ENCODE peak calls at places on chromosomes 7 and 10, in nine cellular contexts. S is PC-9, T is IMR-90, Z is esophagus muscularis mucosa, L is endothelial cell of umbilical vein, B is psoas muscle, H is Peyer's patch, Q is fibroblast of lung, X is MM.1S. D is an unnamed sample. For H3K4me1, the result is how much of the 10 kb centered on the place peaks cover.

GRCh38 chr7:47508389-47509380 is 73.2 kb downstream of the TNS3 start:
- DNase-seq in Z (no peak), L (no peak), X (no peak), T (peak), Q (peak), S (no peak), H (no peak), B (no peak), D (no peak)

GRCh38 chr7:151409555-151410404 is at the start of gene WDR86:
- DNase-seq in H (no peak), L (no peak), X (no peak), Z (no peak), Q (no peak), S (no peak), B (no peak), T (no peak), D (no peak)

GRCh38 chr10:74194999-74195398 is 44.0 kb downstream of the ADK start:
- DNase-seq in S (no peak), X (no peak), H (no peak), Z (no peak), T (peak), L (no peak), B (no peak), Q (peak), D (no peak)

GRCh38 chr10:31146496-31147219 is 115.0 kb upstream of the ZNF438 start:
- DNase-seq in Q (peak), Z (peak), H (no peak), X (no peak), B (peak), L (peak), S (peak), T (peak), D (peak)

GRCh38 chr7:43591551-43592180 is 8.8 kb downstream of the STK17A start:
- DNase-seq in X (no peak), H (no peak), B (no peak), S (no peak), L (peak), Z (no peak), Q (peak), T (peak), D (no peak)

GRCh38 chr10:1328951-1329614 is 272.9 kb downstream of the WDR37 start:
- DNase-seq in L (no peak), X (no peak), B (no peak), T (no peak), Z (no peak), S (no peak), Q (no peak), H (peak), D (no peak)

GRCh38 chr10:122198631-122199030 is 72.5 kb upstream of the BTBD16 start:
- DNase-seq in L (no peak), H (no peak), S (no peak), Z (no peak), B (no peak), Q (no peak), X (no peak), T (no peak), D (no peak)

GRCh38 chr10:43809211-43809930 is 160.7 kb upstream of the ZNF32 start:
- DNase-seq in Z (peak), H (no peak), X (no peak), L (peak), B (no peak), S (no peak), T (peak), Q (peak), D (no peak)

GRCh38 chr10:61750943-61751471 is 88.3 kb downstream of the CABCOCO1 start:
- DNase-seq in T (peak), Z (no peak), Q (peak), X (peak), H (peak), B (peak), L (peak), S (peak), D (no peak)

GRCh38 chr7:105473163-105473562 is 48.9 kb downstream of the PUS7 start:
- DNase-seq in S (no peak), Z (no peak), Q (peak), L (no peak), B (peak), X (no peak), H (no peak), T (peak), D (no peak)

GRCh38 chr10:24528960-24529359 is 194.7 kb downstream of the ARHGAP21 start:
- DNase-seq in B (no peak), L (no peak), H (no peak), Q (peak), T (no peak), Z (no peak), X (no peak), S (no peak), D (no peak)

GRCh38 chr10:70255329-70256299 is 22.4 kb upstream of the PPA1 start:
- DNase-seq in Q (peak), Z (no peak), S (peak), B (peak), H (no peak), X (no peak), T (no peak), L (peak), D (no peak)

GRCh38 chr10:47421057-47421952 is 37.2 kb upstream of the ZNF488 start:
- DNase-seq in Z (peak), Q (peak), S (peak), H (no peak), L (no peak), T (peak), B (no peak), X (no peak), D (peak)

GRCh38 chr7:30329706-30330105 is 45.3 kb downstream of the ZNRF2 start:
- DNase-seq in S (no peak), Z (no peak), B (no peak), Q (no peak), H (no peak), L (no peak), X (no peak), T (no peak), D (no peak)

GRCh38 chr7:30330134-30331111 is 46.0 kb downstream of the ZNRF2 start:
- DNase-seq in S (no peak), B (no peak), X (peak), Z (no peak), T (peak), L (no peak), H (peak), Q (peak), D (no peak)

GRCh38 chr7:30327813-30328212 is 43.4 kb downstream of the ZNRF2 start:
- DNase-seq in T (peak), B (no peak), S (no peak), H (no peak), L (no peak), X (no peak), Z (no peak), Q (peak), D (no peak)

GRCh38 chr7:30332549-30332948 is 48.2 kb downstream of the ZNRF2 start:
- DNase-seq in S (no peak), Z (no peak), H (no peak), L (no peak), T (no peak), Q (no peak), X (no peak), B (no peak), D (no peak)

GRCh38 chr7:30331338-30331737 is 46.9 kb downstream of the ZNRF2 start:
- DNase-seq in Q (peak), L (peak), T (peak), X (no peak), B (no peak), H (no peak), Z (no peak), S (no peak), D (no peak)
- H3K4me1 ChIP-seq in Q (under half), L (under half), T (under half), X (under half), B (under half), H (under half), Z (half or more), S (under half), D (under half)

GRCh38 chr7:15561840-15562239 is at the start of gene AGMO:
- DNase-seq in Z (no peak), B (peak), S (no peak), X (no peak), H (peak), T (no peak), Q (no peak), L (peak), D (no peak)
- TF ChIP-seq CTCF in Z (no peak), B (no peak), S (no peak), X (no peak), H (peak), T (no peak), Q (no peak), L (no peak), D (no peak)

DNA sequence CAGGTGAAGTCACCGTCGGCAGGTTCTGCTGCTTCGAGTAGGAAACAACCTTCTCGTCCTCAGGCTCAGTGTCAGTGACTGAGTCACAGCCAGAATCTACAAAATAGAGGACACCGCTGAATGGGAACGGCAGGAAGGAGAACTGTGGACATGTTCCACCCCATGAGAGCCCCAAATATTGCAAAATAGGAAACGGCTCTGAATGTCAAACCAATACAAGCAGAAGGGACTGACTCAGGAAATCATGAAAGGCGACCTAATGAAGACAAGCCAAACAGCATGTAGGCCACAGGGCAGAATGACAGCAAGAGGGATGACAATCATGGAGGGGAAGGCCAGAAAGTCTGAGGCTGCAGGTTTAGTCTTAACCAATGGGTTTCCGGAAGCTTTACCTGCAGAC is 63.5 kb downstream of the PIK3AP1 start:
- DNase-seq in T (no peak), X (no peak), L (no peak), Z (no peak), H (no peak), Q (no peak), S (no peak), B (no peak), D (no peak)
- H3K4me1 ChIP-seq in T (under half), X (under half), L (under half), Z (under half), H (under half), Q (under half), S (under half), B (under half), D (under half)

GRCh38 chr7:64183126-64183742 is 23.8 kb upstream of the ZNF735 start:
- DNase-seq in Z (no peak), L (no peak), H (no peak), X (peak), B (peak), T (no peak), S (peak), Q (no peak), D (no peak)
- TF ChIP-seq CTCF in Z (peak), L (peak), H (peak), X (peak), B (peak), T (peak), S (peak), Q (peak), D (peak)

GRCh38 chr10:75203724-75204123 is 6.9 kb upstream of the VDAC2 start:
- DNase-seq in T (no peak), L (no peak), B (no peak), H (no peak), X (no peak), S (no peak), Z (no peak), Q (no peak), D (no peak)

GRCh38 chr10:75205908-75206307 is 4.7 kb upstream of the VDAC2 start:
- DNase-seq in X (no peak), L (no peak), S (no peak), H (no peak), B (no peak), Z (no peak), Q (no peak), T (no peak), D (no peak)

GRCh38 chr10:75197906-75198305 is 12.7 kb upstream of the VDAC2 start:
- DNase-seq in H (peak), T (no peak), Z (peak), L (no peak), X (no peak), S (no peak), Q (no peak), B (no peak), D (no peak)

GRCh38 chr10:75202321-75203096 is 8.1 kb upstream of the VDAC2 start:
- DNase-seq in S (no peak), B (peak), H (peak), Q (peak), X (no peak), T (peak), L (no peak), Z (no peak), D (no peak)

GRCh38 chr10:75201793-75202307 is 8.7 kb upstream of the VDAC2 start:
- DNase-seq in X (no peak), S (no peak), Z (no peak), L (no peak), H (peak), Q (no peak), T (no peak), B (no peak), D (no peak)
- H3K4me1 ChIP-seq in X (under half), S (under half), Z (under half), L (under half), H (under half), Q (under half), T (under half), B (under half), D (under half)

GRCh38 chr7:45108863-45109262 is 2.6 kb downstream of the TBRG4 start:
- DNase-seq in T (no peak), X (no peak), L (no peak), Q (no peak), H (no peak), Z (no peak), B (no peak), S (no peak), D (no peak)
- TF ChIP-seq CTCF in T (no peak), X (no peak), L (no peak), Q (no peak), H (no peak), Z (no peak), B (no peak), S (no peak), D (no peak)

DNA sequence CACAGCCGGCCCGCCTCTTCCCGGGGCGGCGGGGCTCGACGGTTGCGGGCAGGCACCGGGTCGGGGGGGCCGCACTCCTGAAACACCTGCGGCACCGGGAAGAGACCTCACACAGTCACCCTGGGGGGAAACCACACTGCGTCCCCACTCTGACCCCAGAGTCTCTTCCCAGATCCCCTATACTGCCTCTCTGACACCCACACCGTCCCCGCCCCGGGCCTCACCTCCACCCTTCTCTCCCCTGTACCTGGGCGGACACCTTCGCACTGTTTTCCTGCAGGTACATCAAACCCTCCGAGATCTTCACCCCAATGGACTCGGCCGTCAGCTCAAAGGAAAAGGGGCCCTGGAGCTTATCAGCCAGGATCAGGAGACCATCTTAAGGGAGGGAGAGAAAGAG is 3.4 kb upstream of the GAL3ST4 start:
- DNase-seq in S (no peak), Q (no peak), T (no peak), X (no peak), B (no peak), Z (no peak), H (no peak), L (no peak), D (no peak)
- H3K4me1 ChIP-seq in S (under half), Q (under half), T (under half), X (under half), B (under half), Z (under half), H (under half), L (under half), D (under half)

GRCh38 chr10:114087255-114087654 is 43.6 kb downstream of the ADRB1 start:
- DNase-seq in S (no peak), H (no peak), Q (no peak), X (no peak), Z (no peak), L (no peak), B (no peak), T (no peak), D (no peak)
- TF ChIP-seq CTCF in S (no peak), H (no peak), Q (no peak), X (no peak), Z (no peak), L (no peak), B (no peak), T (no peak), D (no peak)

DNA sequence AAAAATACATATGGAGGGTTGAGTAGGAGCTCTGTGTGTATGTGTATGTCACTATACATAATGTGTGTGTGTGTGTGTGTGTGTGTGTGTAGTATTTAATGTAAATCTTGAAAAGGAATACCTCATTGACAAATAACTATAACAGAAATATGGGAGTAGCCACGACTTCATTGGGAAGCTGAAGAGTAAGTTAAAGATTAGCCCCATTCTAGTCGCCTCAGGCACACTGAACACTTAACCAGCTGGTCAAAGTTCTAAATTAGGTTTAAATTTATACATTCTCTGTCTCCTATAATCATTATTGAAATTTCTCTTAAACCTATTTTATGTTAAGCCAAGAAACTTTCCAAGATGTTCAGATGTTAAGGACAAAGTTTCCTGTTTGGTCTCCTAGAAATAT is 45.3 kb downstream of the FAM13C start:
- DNase-seq in S (no peak), Z (no peak), L (no peak), B (no peak), Q (no peak), H (no peak), T (no peak), X (no peak), D (no peak)
- H3K4me1 ChIP-seq in S (under half), Z (half or more), L (under half), B (under half), Q (under half), H (under half), T (under half), X (under half), D (under half)